ENCODE peak calls at places on chromosomes 7 and 10, in four cellular contexts. Y is AG09319, R is sigmoid colon, C is fibroblast of mammary gland. A is an unnamed sample.

GRCh38 chr7:122155566-122155965 is 11.5 kb upstream of the AASS start:
- DNase-seq in C (no peak), Y (no peak), R (no peak), A (no peak)

GRCh38 chr7:158534598-158534997 is 53.0 kb downstream of the PTPRN2 start:
- DNase-seq in C (no peak), Y (no peak), R (no peak), A (no peak)

GRCh38 chr10:5614081-5614721 is 52.2 kb downstream of the ASB13 start:
- DNase-seq in Y (peak), R (no peak), C (peak), A (no peak)

GRCh38 chr10:107409517-107409916 is 245.0 kb upstream of the SORCS1 start:
- DNase-seq in C (peak), Y (no peak), R (no peak), A (no peak)

GRCh38 chr10:12635127-12635541 is 285.8 kb downstream of the CAMK1D start:
- DNase-seq in Y (no peak), C (no peak), R (no peak), A (no peak)

GRCh38 chr10:133061296-133062038 is 26.3 kb upstream of the ADGRA1 start:
- DNase-seq in Y (no peak), C (no peak), R (no peak), A (no peak)

GRCh38 chr7:108263364-108263951 is 133.3 kb upstream of the LAMB4 start:
- DNase-seq in Y (no peak), C (no peak), R (no peak), A (no peak)

GRCh38 chr10:35178305-35178704 is 51.7 kb downstream of the CREM start:
- DNase-seq in C (no peak), R (no peak), Y (no peak), A (no peak)

GRCh38 chr10:126854726-126855125 is 50.5 kb upstream of the DOCK1 start:
- DNase-seq in C (no peak), R (no peak), Y (no peak), A (no peak)

GRCh38 chr10:43044444-43045245 is 32.2 kb upstream of the RET start:
- DNase-seq in R (peak), C (no peak), Y (no peak), A (no peak)

GRCh38 chr7:73852500-73852899 is 8.5 kb upstream of the TMEM270 start:
- DNase-seq in Y (no peak), C (no peak), R (no peak), A (no peak)

GRCh38 chr10:44955408-44956070 is 4.1 kb upstream of the RASSF4 start:
- DNase-seq in Y (no peak), R (peak), C (no peak), A (no peak)

GRCh38 chr10:65701168-65701776 is 1224.6 kb upstream of the LRRTM3 start:
- DNase-seq in Y (no peak), C (no peak), R (no peak), A (no peak)

GRCh38 chr10:117226813-117227451 is 14.0 kb upstream of the SLC18A2 start:
- DNase-seq in Y (no peak), C (peak), R (no peak), A (no peak)

GRCh38 chr7:53624391-53624790 is 589.0 kb downstream of the POM121L12 start:
- DNase-seq in Y (no peak), C (no peak), R (no peak), A (no peak)

GRCh38 chr7:47681241-47681810 is 99.4 kb upstream of the TNS3 start:
- DNase-seq in Y (no peak), C (no peak), R (no peak), A (no peak)

GRCh38 chr10:71569775-71570588 is 149.6 kb downstream of the C10orf105 start:
- DNase-seq in C (peak), R (peak), Y (no peak), A (peak)

GRCh38 chr7:143479055-143479766 is 1.5 kb downstream of the TAS2R41 start:
- DNase-seq in R (no peak), Y (peak), C (peak), A (no peak)

GRCh38 chr10:43452356-43452914 is 15.5 kb downstream of the ZNF487 start:
- DNase-seq in Y (no peak), C (peak), R (no peak), A (no peak)

GRCh38 chr10:121672733-121673132 is 74.5 kb upstream of the FGFR2 start:
- DNase-seq in R (no peak), C (no peak), Y (no peak), A (no peak)

GRCh38 chr10:90204956-90205695 is 503.7 kb downstream of the KIF20B start:
- DNase-seq in Y (no peak), C (peak), R (no peak), A (no peak)

GRCh38 chr7:48046458-48046857 is 11.1 kb downstream of the C7orf57 start:
- DNase-seq in R (no peak), C (no peak), Y (no peak), A (no peak)

GRCh38 chr10:24513155-24513554 is 210.5 kb downstream of the ARHGAP21 start:
- DNase-seq in Y (no peak), R (no peak), C (peak), A (no peak)

GRCh38 chr10:119378737-119379067 is 163.8 kb downstream of the RGS10 start:
- DNase-seq in Y (no peak), R (no peak), C (peak), A (no peak)

GRCh38 chr7:158395780-158396214 is 191.8 kb downstream of the PTPRN2 start:
- DNase-seq in C (no peak), Y (no peak), R (no peak), A (no peak)

GRCh38 chr7:117259626-117260025 is 63.2 kb downstream of the WNT2 start:
- DNase-seq in R (no peak), Y (no peak), C (peak), A (no peak)

GRCh38 chr10:67072654-67073053 is 146.8 kb downstream of the LRRTM3 start:
- DNase-seq in C (no peak), Y (no peak), R (no peak), A (no peak)

GRCh38 chr10:605632-606325 is 83.7 kb downstream of the DIP2C start:
- DNase-seq in Y (no peak), C (no peak), R (peak), A (no peak)

GRCh38 chr7:109873296-109873695 is 1217.6 kb upstream of the LRRN3 start:
- DNase-seq in R (no peak), Y (no peak), C (no peak), A (no peak)

GRCh38 chr10:60981012-60981411 is 37.0 kb upstream of the RHOBTB1 start:
- DNase-seq in C (no peak), R (no peak), Y (no peak), A (no peak)

GRCh38 chr7:140176271-140176701 is 497 bp downstream of the KDM7A start:
- DNase-seq in Y (no peak), R (no peak), C (no peak), A (no peak)

GRCh38 chr7:88759216-88759955 is at the start of gene ZNF804B:
- DNase-seq in Y (no peak), C (no peak), R (peak), A (no peak)

GRCh38 chr10:132679640-132680039 is 106.3 kb downstream of the NKX6-2 start:
- DNase-seq in R (peak), Y (no peak), C (no peak), A (no peak)

GRCh38 chr10:48802611-48803046 is 118.0 kb downstream of the WDFY4 start:
- DNase-seq in R (no peak), C (no peak), Y (no peak), A (no peak)

DNA sequence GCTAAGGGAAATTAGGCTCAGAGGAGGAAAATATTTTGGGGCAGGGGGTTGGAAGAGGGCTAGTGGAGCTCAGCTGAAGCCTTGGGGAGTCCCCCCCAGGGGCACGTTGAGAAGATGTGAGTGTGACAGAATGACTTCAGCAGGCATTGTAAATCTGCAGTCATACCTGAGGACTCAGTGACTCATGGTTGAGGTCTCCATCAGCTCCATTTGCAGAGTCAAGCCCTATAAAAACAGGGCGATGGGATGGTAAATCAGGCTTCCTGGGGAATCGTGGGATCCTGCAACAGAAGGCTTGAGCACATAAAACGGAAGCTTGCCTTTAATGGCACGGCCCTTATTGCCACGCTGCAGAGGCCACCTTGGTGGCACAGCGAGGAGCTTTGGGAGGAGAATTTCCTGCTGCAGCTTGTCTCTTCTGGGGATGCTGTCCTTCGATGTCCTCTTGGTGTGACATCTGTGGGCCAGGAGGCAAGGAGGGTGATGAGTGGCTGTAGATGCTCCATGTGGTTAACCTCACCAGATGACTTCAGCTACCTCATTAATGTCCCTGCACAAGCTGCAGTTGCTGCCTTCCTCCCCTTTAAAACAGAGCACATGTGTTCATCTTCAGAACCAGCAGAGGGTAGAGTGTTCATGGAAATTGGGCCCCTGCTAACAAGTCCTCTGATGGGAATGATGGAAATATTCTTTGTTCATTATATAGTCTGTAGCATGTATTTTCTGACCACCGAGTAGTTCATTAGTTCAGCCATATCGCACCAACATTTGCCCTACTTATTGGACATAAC is 285.9 kb downstream of the LRMDA start:
- DNase-seq in Y (no peak), C (peak), R (no peak), A (no peak)
- TF ChIP-seq CTCF in Y (no peak), C (no peak), R (no peak), A (no peak)

GRCh38 chr7:1569833-1570632 is at the start of gene PSMG3:
- DNase-seq in C (peak), R (peak), Y (peak), A (peak)
- TF ChIP-seq CTCF in C (peak), R (peak), Y (peak), A (no peak)

GRCh38 chr7:6423942-6424701 is 23.6 kb downstream of the DAGLB start:
- DNase-seq in R (no peak), Y (no peak), C (peak), A (no peak)
- TF ChIP-seq CTCF in R (no peak), Y (no peak), C (peak), A (no peak)

GRCh38 chr10:28532223-28532508 is 752 bp upstream of the WAC start:
- DNase-seq in R (no peak), C (peak), Y (peak), A (no peak)

GRCh38 chr10:28530751-28531150 is 2.2 kb upstream of the WAC start:
- DNase-seq in R (no peak), Y (no peak), C (peak), A (no peak)

GRCh38 chr10:28533571-28534304 is 820 bp downstream of the WAC start:
- DNase-seq in R (peak), C (peak), Y (peak), A (no peak)

GRCh38 chr10:28533315-28533564 is 322 bp downstream of the WAC start:
- DNase-seq in Y (no peak), C (no peak), R (no peak), A (no peak)

DNA sequence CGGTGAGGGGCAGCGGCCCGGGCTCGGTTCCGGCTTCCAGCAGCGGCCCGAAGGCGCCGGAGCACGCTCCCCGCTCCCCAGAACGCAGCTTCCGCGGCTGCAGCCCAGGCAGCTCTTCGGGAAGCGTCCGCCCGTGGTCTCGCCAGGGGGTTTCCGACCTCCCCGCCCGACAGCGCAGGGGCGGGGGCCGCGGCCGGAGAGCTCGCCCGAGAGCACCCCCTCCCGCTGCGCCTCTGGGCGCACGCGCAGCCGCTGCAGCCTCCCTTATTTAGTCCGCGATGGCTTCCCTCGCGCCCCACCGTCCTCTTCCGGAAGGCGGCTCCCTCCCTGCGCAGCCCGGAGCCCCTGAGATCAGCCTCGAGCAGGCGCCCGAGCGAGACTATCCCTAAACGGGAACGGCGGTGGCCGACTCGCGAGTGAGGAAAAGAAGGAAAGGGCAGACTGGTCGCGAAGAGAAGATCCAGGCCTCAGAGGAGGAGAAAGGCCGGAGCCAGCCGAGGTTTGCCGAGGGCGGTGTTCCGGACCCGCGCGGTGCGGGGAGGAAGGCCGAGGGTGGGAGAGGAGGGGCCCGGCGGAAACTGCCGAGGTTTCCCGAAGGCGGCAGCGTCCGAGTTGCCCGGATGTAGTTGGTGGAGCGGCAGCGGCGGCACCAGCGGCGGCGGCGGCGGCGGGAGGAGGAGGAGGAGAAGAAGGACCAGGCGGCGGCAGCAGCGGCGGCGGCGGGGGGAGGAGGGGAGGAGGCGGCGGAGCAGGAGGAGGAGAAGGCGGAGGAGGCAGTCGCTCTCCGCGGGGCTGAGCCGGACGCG is at the start of gene WAC:
- DNase-seq in R (peak), Y (peak), C (peak), A (peak)
- TF ChIP-seq CTCF in R (peak), Y (no peak), C (no peak), A (no peak)

GRCh38 chr7:11472646-11473045 is 359.4 kb downstream of the THSD7A start:
- DNase-seq in C (no peak), Y (no peak), R (no peak), A (no peak)
- TF ChIP-seq CTCF in C (no peak), Y (no peak), R (no peak), A (no peak)